ENCODE peak calls at places on chromosomes 2 and 18, in six cellular contexts. J is HCT116, R is neural progenitor cell, H is GM23248, Q is SK-N-SH, N is MM.1S. T is an unnamed sample.

GRCh38 chr2:20223345-20224190 is 1.4 kb downstream of the SDC1 start:
- DNase-seq in H (peak), Q (peak), N (peak), R (peak), J (no peak), T (peak)

GRCh38 chr2:176423819-176424218 is 154.6 kb downstream of the MTX2 start:
- DNase-seq in N (no peak), R (no peak), Q (no peak), J (no peak), H (no peak), T (peak)

GRCh38 chr2:235300368-235301201 is 193.3 kb upstream of the AGAP1 start:
- DNase-seq in Q (no peak), N (no peak), J (no peak), R (no peak), H (peak), T (no peak)

GRCh38 chr2:217075225-217075802 is 215.4 kb upstream of the TNP1 start:
- DNase-seq in Q (no peak), J (no peak), R (peak), N (no peak), H (peak), T (no peak)

GRCh38 chr2:197480165-197481036 is 19.2 kb downstream of the HSPD1 start:
- DNase-seq in R (no peak), J (no peak), H (no peak), N (no peak), Q (no peak), T (no peak)

GRCh38 chr2:69997296-69998184 is 36.1 kb upstream of the ASPRV1 start:
- DNase-seq in N (no peak), H (peak), R (no peak), Q (no peak), J (peak), T (peak)

GRCh38 chr2:128324897-128325410 is 6.3 kb upstream of the HS6ST1 start:
- DNase-seq in N (no peak), J (no peak), Q (no peak), H (no peak), R (no peak), T (no peak)

GRCh38 chr2:242085941-242086621 is 216.6 kb downstream of the RTP5 start:
- DNase-seq in R (no peak), J (no peak), H (peak), Q (no peak), N (peak), T (peak)

GRCh38 chr2:118089015-118089800 is 937 bp downstream of the INSIG2 start:
- DNase-seq in R (peak), N (peak), H (peak), J (no peak), Q (peak), T (peak)

GRCh38 chr2:20506281-20506685 is 59.4 kb downstream of the RHOB start:
- DNase-seq in J (no peak), Q (no peak), H (peak), N (no peak), R (no peak), T (peak)

GRCh38 chr2:236887519-236887918 is 198.2 kb upstream of the COPS8 start:
- DNase-seq in N (no peak), R (no peak), H (peak), Q (no peak), J (no peak), T (no peak)

GRCh38 chr2:64819774-64820688 is 166.3 kb upstream of the SERTAD2 start:
- DNase-seq in R (no peak), N (peak), J (no peak), H (peak), Q (no peak), T (peak)

GRCh38 chr18:8011906-8012305 is 444.8 kb downstream of the PTPRM start:
- DNase-seq in Q (no peak), J (no peak), R (peak), N (no peak), H (no peak), T (no peak)

GRCh38 chr2:27980242-27980641 is 89.7 kb downstream of the BABAM2 start:
- DNase-seq in R (no peak), N (peak), J (peak), Q (no peak), H (no peak), T (no peak)

GRCh38 chr2:37858725-37859267 is 66.3 kb upstream of the RMDN2 start:
- DNase-seq in J (no peak), H (no peak), N (no peak), R (no peak), Q (no peak), T (no peak)

GRCh38 chr2:37856101-37856751 is 68.9 kb upstream of the RMDN2 start:
- DNase-seq in J (no peak), R (no peak), Q (peak), N (no peak), H (no peak), T (no peak)

GRCh38 chr2:37857485-37858196 is 67.4 kb upstream of the RMDN2 start:
- DNase-seq in Q (no peak), H (peak), N (no peak), J (no peak), R (no peak), T (no peak)

GRCh38 chr2:37855283-37856041 is 69.6 kb upstream of the RMDN2 start:
- DNase-seq in Q (no peak), N (no peak), J (no peak), H (peak), R (no peak), T (no peak)

DNA sequence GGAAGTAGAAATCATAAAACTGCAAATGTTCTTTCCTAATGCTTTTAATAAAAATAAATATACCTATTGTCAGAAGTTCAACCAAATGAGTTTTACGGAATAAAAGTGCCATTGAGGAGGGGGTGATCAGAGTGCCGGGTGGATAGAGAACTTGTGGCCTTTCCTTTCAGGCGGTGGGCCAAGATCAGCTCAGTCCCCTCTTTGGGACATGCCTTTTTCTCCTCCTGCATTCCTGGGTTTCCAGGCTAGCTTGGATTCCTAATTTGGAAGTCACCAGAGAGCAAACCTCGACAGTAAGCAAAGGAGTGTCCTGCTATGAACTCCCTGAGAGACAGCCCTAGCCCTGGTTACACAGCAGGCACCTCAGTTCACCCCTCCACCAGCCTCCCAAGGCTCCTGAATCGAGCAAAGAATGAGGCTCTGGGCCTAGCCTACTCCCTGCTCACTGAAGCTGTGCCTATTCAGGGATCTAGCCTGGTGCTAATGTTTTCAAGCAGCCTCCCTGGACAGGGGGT is 66.8 kb upstream of the RMDN2 start:
- DNase-seq in H (peak), R (no peak), Q (no peak), J (no peak), N (no peak), T (no peak)
- H3K9ac ChIP-seq in H (peak), R (no peak), Q (no peak), J (no peak), N (no peak), T (no peak)

DNA sequence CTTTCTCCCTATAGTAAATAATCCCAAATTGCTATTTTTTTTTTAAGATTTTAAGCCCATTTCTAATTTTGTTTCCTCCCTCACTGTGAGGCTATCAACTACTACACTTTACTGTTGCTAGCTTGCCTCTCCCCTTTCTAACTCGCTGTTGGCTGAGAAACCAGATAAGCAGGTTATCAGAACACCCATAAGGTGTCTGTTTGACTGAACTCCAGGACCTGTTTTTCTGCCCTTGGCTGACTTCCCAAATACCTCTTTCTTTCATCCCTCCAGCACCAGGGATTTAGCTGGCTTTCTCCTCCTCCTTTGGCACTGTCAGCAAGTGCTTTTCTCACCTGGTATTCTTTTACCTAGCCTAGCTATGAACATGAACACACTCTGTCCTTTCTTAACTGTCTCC is 11.1 kb downstream of the TRAK2 start:
- DNase-seq in J (peak), Q (peak), R (no peak), N (no peak), H (no peak), T (peak)
- TF ChIP-seq EZH2phosphoT487 in J (no peak), Q (no peak), R (no peak), N (no peak), H (no peak), T (no peak)

DNA sequence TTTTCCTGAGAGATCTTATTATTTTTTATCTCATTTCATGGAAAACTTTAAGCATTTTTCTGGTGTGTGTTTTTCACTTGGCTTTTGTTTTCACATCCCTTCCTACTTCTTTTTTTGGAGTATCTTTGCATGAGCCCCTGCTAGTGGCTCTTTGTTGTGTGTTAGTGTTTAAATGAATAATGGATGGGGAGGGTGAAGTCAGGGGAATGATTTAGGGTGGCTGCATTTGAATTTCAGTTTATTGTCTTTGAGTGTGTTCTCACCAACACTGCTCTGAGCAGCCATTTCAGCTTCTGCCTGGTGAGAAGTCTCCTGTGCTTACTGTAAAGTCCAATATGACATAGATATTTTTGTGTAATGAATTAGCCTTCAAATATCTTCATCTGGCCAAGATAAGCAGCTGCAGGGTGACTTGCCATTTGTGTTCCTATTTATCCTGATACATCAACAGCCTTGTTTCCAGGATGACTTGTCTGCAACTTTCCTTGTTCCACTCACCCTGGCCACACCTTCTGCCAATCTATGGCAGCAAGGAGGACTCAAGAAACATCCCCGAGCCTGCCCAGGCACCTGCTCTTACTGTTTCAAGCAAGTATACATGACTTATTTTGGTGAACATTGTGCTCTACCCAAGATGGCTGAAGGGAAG is 182.6 kb downstream of the PDE11A start:
- DNase-seq in R (no peak), J (no peak), Q (no peak), N (no peak), H (no peak), T (no peak)
- H3K9ac ChIP-seq in R (no peak), J (no peak), Q (no peak), N (no peak), H (no peak), T (no peak)

DNA sequence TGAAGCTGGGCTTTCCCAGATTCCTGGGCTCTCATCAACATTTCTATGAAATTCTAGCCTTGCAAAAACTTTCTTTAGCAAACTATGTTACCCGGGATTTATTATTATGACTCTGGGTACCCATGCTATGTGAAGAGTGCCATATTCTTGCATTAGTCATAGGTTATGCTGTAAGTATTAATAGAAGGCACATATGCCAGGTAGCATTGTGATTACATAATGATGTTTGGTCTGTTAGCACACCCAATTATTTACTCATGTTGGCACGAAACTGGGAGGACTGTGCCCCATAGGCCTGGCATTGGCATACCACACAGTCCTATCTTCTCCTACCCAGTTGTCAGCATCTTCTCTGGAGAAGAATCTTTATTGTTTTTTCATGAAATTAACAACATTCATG is 171.0 kb downstream of the SLC4A3 start:
- DNase-seq in H (peak), J (no peak), R (no peak), N (no peak), Q (no peak), T (no peak)
- TF ChIP-seq EZH2phosphoT487 in H (no peak), J (no peak), R (no peak), N (no peak), Q (no peak), T (no peak)

T was measured in PC-3.